ENCODE peak calls at places on chromosome 1, in seven cellular contexts. G, U, B, V, X, P and S are unnamed samples.

GRCh38 chr1:208079161-208079560 is 165.0 kb downstream of the PLXNA2 start:
- DNase-seq in V (no peak), G (no peak), X (no peak), U (no peak), B (no peak), P (no peak), S (no peak)

GRCh38 chr1:211900411-211900810 is 69.8 kb upstream of the LPGAT1 start:
- DNase-seq in X (no peak), U (no peak), G (no peak), P (no peak), B (no peak), V (no peak), S (no peak)

GRCh38 chr1:219676012-219676770 is 63.3 kb upstream of the ZC3H11B start:
- DNase-seq in B (peak), P (no peak), X (no peak), U (no peak), V (no peak), G (peak), S (no peak)

GRCh38 chr1:7956218-7957032 is 5.1 kb upstream of the PARK7 start:
- DNase-seq in B (peak), U (no peak), V (no peak), P (no peak), X (no peak), G (peak), S (no peak)

GRCh38 chr1:153633747-153634665 is at the start of gene CHTOP:
- DNase-seq in B (peak), G (peak), U (peak), V (peak), P (peak), X (peak), S (peak)

GRCh38 chr1:51289676-51290488 is 40.5 kb downstream of the TTC39A start:
- DNase-seq in G (no peak), V (no peak), U (no peak), B (no peak), P (no peak), X (no peak), S (no peak)

GRCh38 chr1:152827173-152827572 is at the start of gene LCE1A:
- DNase-seq in P (no peak), B (no peak), G (no peak), V (no peak), U (no peak), X (no peak), S (no peak)

GRCh38 chr1:42427240-42427639 is 28.6 kb downstream of the ZMYND12 start:
- DNase-seq in G (no peak), B (peak), P (no peak), V (no peak), U (no peak), X (no peak), S (no peak)

GRCh38 chr1:44485229-44485932 is 80.3 kb downstream of the RNF220 start:
- DNase-seq in P (no peak), G (peak), X (no peak), U (no peak), V (no peak), B (peak), S (no peak)

GRCh38 chr1:12618661-12619395 is 818 bp upstream of the DHRS3 start:
- DNase-seq in P (peak), U (peak), V (peak), B (peak), X (peak), G (peak), S (peak)

GRCh38 chr1:149884433-149885363 is 14.7 kb upstream of the BOLA1 start:
- DNase-seq in B (peak), P (no peak), X (no peak), G (peak), U (no peak), V (peak), S (peak)

GRCh38 chr1:6241887-6242740 is 1.9 kb upstream of the HES3 start:
- DNase-seq in G (no peak), B (no peak), U (peak), X (no peak), V (peak), P (no peak), S (no peak)

GRCh38 chr1:175015243-175015642 is 8.0 kb downstream of the MRPS14 start:
- DNase-seq in V (no peak), U (no peak), B (peak), G (peak), X (no peak), P (no peak), S (no peak)

GRCh38 chr1:234755449-234755863 is 145.5 kb upstream of the IRF2BP2 start:
- DNase-seq in B (peak), G (peak), X (peak), P (peak), V (no peak), U (no peak), S (no peak)

GRCh38 chr1:26477446-26478152 is 5.4 kb downstream of the HMGN2 start:
- DNase-seq in U (no peak), G (no peak), B (no peak), V (no peak), X (no peak), P (peak), S (no peak)

GRCh38 chr1:64171797-64172281 is 31.6 kb upstream of the UBE2U start:
- DNase-seq in G (peak), X (no peak), P (no peak), V (no peak), B (peak), U (no peak), S (no peak)

GRCh38 chr1:182771187-182771984 is 18.2 kb upstream of the NPL start:
- DNase-seq in G (no peak), X (no peak), B (no peak), P (no peak), U (no peak), V (no peak), S (no peak)

GRCh38 chr1:182768973-182769372 is 20.6 kb upstream of the NPL start:
- DNase-seq in X (no peak), G (peak), U (no peak), V (no peak), P (no peak), B (peak), S (no peak)

GRCh38 chr1:182766050-182766449 is 23.5 kb upstream of the NPL start:
- DNase-seq in X (no peak), P (no peak), B (no peak), V (no peak), U (no peak), G (no peak), S (no peak)

GRCh38 chr1:182766881-182767645 is 22.5 kb upstream of the NPL start:
- DNase-seq in U (no peak), X (no peak), P (no peak), V (no peak), G (no peak), B (no peak), S (no peak)

GRCh38 chr1:182770193-182770592 is 19.4 kb upstream of the NPL start:
- DNase-seq in B (no peak), V (no peak), U (no peak), P (no peak), G (no peak), X (no peak), S (no peak)
- TF ChIP-seq CTCF in B (no peak), V (no peak), U (no peak), P (no peak), G (no peak), X (no peak), S (no peak)

GRCh38 chr1:204081156-204081790 is 8.4 kb downstream of the SOX13 start:
- DNase-seq in V (no peak), B (no peak), X (no peak), U (no peak), P (no peak), G (no peak), S (no peak)

GRCh38 chr1:204081791-204082513 is 9.0 kb downstream of the SOX13 start:
- DNase-seq in G (no peak), V (no peak), X (no peak), P (no peak), B (no peak), U (no peak), S (no peak)

GRCh38 chr1:204080163-204080903 is 7.4 kb downstream of the SOX13 start:
- DNase-seq in P (peak), G (peak), X (peak), U (peak), V (peak), B (peak), S (peak)

GRCh38 chr1:204077979-204078696 is 5.2 kb downstream of the SOX13 start:
- DNase-seq in B (no peak), P (no peak), X (no peak), U (no peak), G (no peak), V (peak), S (no peak)

DNA sequence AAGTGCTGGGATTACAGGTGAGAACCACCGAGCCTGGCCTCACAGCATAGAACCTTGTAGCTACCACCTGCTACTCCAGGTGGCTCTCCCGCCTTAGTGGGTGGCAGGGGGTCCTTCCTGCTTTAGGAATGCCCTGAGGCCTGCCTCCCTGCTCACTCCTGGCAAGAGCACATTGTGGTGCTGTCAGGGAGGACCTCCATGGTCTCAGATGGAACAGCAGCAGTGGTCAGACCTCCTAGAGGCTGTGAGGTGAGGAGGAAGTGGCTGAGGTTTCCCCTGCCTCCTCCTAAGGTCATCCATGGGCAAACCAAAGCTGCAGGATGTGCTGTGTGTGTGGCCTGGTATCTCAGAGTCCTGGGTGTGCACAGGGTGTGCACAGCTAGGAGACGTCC is 6.7 kb downstream of the SOX13 start:
- DNase-seq in B (no peak), V (no peak), X (no peak), G (no peak), P (no peak), U (no peak), S (no peak)
- H3K4me3 ChIP-seq in B (no peak), V (no peak), X (no peak), G (no peak), P (peak), U (no peak), S (no peak)

DNA sequence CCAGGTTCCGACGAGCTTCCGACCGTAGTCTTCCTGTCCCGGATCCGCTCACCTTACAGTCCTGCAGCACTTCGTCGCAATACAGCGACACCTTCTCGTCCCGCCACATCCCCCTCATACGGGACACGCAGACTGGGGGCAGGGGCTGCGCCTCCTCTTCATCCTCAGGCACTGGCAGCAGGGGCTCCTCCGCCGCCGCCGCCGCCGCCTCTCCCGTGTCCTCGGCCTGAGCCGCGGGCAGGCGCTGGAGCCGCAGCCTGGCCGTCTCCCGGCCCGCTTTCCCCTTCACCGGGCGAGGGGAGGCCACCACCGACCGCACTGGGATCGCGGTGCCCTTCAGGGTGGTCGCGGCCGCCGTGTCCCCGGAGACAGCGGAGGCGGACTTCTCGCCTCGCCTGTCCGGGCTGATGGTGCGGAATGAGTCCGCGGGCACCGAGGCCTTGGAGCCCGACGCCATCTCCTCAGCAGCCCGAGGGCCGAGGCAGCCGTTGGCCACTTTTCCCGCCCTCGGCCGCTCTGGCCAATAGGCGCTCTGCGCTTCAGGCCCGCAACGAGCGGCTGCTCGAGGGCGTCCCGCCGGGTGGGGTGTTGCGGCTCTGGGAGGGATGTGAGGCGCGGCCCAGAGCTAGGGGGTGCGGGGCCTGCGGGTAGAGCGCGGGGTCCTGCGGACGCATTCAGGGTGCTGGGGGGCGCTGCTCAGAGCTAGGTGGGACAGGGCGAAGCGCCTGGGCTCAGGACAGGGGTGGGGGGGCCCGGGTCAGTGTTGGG is at the start of gene SHCBP1L:
- DNase-seq in U (peak), X (peak), P (no peak), G (no peak), B (no peak), V (no peak), S (no peak)
- TF ChIP-seq CTCF in U (no peak), X (no peak), P (no peak), G (no peak), B (no peak), V (no peak), S (no peak)

GRCh38 chr1:59971464-59971911 is 44.9 kb upstream of the CYP2J2 start:
- DNase-seq in V (peak), B (peak), P (peak), U (peak), G (no peak), X (peak), S (peak)
- H3K4me3 ChIP-seq in V (no peak), B (no peak), P (no peak), U (peak), G (peak), X (no peak), S (peak)

DNA sequence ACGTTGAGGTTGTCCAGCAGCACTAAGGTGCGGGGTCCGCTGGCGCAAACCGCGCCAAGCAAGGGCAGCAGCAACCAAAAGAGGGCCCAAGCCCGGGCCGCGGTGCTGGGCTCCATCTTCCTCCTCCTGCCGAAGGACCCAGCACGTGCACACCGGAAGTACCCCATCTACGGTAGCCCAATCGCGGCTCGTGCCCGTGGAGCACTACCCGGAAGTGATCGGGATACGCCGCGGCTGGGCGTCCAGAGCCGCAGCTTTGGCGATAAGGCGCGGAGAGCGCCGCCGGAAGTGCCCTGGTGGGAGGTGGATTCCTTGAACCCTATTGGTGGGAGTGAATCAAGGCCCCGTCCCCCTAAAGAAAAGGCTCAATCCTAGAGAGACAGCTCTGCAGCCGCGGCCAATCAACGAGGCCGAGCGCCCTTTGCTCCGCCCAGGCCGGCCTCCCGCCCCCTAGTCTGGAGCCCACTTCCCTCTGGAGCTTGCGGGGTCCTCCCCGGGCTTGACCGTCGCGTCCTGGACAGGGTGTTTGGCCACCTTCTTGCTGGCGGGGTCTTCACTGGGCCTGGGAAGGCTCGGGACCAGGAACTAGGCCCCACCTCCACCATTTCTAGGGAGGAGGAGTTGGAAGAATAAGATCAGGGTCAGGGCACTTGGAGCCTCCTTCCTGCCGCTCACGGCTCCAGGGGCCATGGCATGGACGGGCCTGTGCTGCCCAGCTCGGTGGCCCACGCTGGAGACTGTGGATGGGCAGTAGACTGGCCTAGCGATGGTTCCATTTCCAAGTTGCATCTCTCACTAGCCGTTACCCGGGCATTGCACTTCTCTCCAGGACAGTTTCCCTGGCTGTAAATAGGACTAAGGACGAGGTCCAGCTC is at the start of gene DDOST:
- DNase-seq in P (peak), U (peak), V (peak), X (peak), G (peak), B (peak), S (peak)
- TF ChIP-seq CTCF in P (no peak), U (peak), V (peak), X (peak), G (peak), B (peak), S (peak)

GRCh38 chr1:53563609-53564008 is 104.4 kb downstream of the DMRTB1 start:
- DNase-seq in V (no peak), X (no peak), P (no peak), U (no peak), G (no peak), B (no peak), S (no peak)

GRCh38 chr1:53561488-53562115 is 102.4 kb downstream of the DMRTB1 start:
- DNase-seq in P (peak), G (no peak), X (no peak), B (no peak), V (no peak), U (peak), S (peak)

GRCh38 chr1:53562256-53562982 is 103.2 kb downstream of the DMRTB1 start:
- DNase-seq in V (no peak), G (no peak), B (no peak), P (peak), X (no peak), U (no peak), S (peak)

GRCh38 chr1:53560572-53561487 is 101.6 kb downstream of the DMRTB1 start:
- DNase-seq in P (peak), U (peak), G (no peak), B (no peak), X (no peak), V (no peak), S (peak)

DNA sequence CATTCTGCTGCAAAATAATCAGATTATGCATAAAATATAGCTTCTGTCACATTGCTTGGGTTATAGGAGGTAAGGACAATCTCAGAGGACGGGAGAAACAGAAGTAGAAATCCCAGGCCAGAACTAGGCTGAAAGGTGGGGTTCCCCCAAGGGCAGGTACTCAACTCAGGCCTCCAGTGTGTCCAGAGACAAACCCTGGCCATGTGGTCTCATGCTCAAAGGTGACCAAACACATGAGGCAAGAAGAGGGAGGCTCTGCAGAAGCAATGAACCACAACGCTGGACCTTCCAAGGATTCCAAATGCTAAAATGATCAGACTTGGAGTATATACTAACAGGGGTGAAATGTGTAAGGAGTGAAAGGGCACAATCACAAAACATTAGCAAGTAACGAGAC is 103.8 kb downstream of the DMRTB1 start:
- DNase-seq in V (no peak), B (no peak), G (no peak), X (no peak), U (no peak), P (no peak), S (peak)
- H3K4me3 ChIP-seq in V (no peak), B (no peak), G (no peak), X (no peak), U (no peak), P (no peak), S (no peak)

DNA sequence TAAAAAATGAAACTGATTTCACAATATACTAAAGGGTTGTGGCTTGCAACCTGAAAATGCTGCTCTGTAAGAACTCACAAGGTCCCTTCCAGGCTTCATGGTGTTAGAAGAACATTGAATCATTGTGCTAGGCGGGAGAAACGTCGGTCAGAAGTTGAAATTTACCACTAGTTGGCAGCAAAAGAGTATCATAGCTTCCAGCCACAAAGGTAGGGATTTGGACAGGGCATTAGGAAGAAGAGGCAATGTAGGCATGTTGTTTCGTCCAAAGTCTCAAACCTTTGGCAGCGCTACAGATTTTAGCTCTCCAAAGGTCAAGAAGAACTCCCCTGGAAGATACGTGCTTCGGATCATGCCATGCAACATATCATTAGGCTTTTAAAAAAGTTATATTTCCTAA is 62.5 kb upstream of the ZP4 start:
- DNase-seq in U (no peak), V (peak), B (no peak), X (no peak), G (no peak), P (no peak), S (no peak)
- TF ChIP-seq CTCF in U (peak), V (peak), B (no peak), X (no peak), G (no peak), P (no peak), S (peak)

GRCh38 chr1:145992958-145993617 is 3.3 kb downstream of the TXNIP start:
- DNase-seq in X (no peak), V (no peak), P (no peak), G (no peak), B (no peak), U (no peak), S (no peak)

GRCh38 chr1:145995148-145995851 is 1.1 kb downstream of the TXNIP start:
- DNase-seq in V (no peak), U (no peak), P (peak), G (no peak), X (no peak), B (no peak), S (no peak)

GRCh38 chr1:145995964-145996432 is 381 bp downstream of the TXNIP start:
- DNase-seq in B (no peak), X (no peak), G (no peak), U (no peak), P (peak), V (peak), S (no peak)

GRCh38 chr1:145993618-145994390 is 2.6 kb downstream of the TXNIP start:
- DNase-seq in U (no peak), P (peak), V (no peak), B (no peak), X (no peak), G (no peak), S (no peak)

GRCh38 chr1:145994391-145995120 is 1.8 kb downstream of the TXNIP start:
- DNase-seq in G (no peak), X (no peak), V (no peak), B (no peak), P (peak), U (no peak), S (no peak)
- H3K4me3 ChIP-seq in G (peak), X (peak), V (peak), B (peak), P (peak), U (peak), S (peak)

GRCh38 chr1:235946570-235946981 is 79.9 kb upstream of the LYST start:
- DNase-seq in V (no peak), B (peak), P (no peak), G (peak), U (no peak), X (no peak), S (no peak)
- TF ChIP-seq CTCF in V (peak), B (peak), P (no peak), G (no peak), U (peak), X (peak), S (peak)

DNA sequence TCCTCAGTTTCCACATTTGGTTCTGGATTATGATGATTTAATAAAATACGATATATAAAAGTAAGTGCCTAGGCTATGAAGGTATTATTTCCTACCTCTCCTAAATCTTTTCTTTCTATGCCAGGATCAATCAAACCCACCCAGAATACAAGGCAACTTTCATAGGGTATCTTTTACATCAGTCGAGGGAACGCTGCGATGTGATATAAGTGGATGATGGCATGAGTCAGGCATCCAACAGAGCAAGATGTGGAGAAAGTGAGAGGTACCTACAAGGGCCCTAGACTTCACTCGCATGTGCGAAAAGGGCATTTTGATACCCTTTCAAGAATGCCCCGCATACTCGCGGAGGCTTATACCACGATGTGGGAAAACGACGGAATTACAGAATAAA is 730 bp downstream of the TTLL7 start:
- DNase-seq in V (no peak), X (no peak), B (peak), P (no peak), G (peak), U (no peak), S (no peak)
- H3K4me3 ChIP-seq in V (peak), X (peak), B (peak), P (peak), G (peak), U (peak), S (peak)